ENCODE peak calls at places on chromosomes 1 and 21, in seven cellular contexts. H is A172; R is HS-27A; W is AG04450; L is astrocyte; O is activated CD4-positive, alpha-beta memory T cell treated with anti-CD3 and anti-CD28 coated beads, Interleukin-2, amount 10 ng/mL, durations not matched to agents 7 days and 5 days; U is occipital lobe. M is an unnamed sample.

GRCh38 chr21:41217656-41218380 is 49.9 kb downstream of the BACE2 start:
- DNase-seq in U (no peak), H (no peak), W (peak; percentile 49), L (peak; percentile 79), O (no peak), R (no peak), M (no peak)

GRCh38 chr1:53580739-53581475 is 121.7 kb downstream of the DMRTB1 start:
- DNase-seq in U (no peak), W (no peak), L (no peak), H (no peak), O (no peak), R (no peak), M (no peak)

GRCh38 chr1:94105957-94106529 is 14.9 kb downstream of the ABCA4 start:
- DNase-seq in R (no peak), H (peak; percentile 51), L (peak; percentile 50), O (no peak), U (no peak), W (no peak), M (no peak)

GRCh38 chr1:186828612-186829542 is at the start of gene PLA2G4A:
- DNase-seq in O (peak; percentile 16), R (no peak), W (no peak), H (peak; percentile 49), L (peak; percentile 76), U (no peak), M (no peak)

GRCh38 chr1:184160942-184161698 is 109.6 kb downstream of the TSEN15 start:
- DNase-seq in U (no peak), W (no peak), R (no peak), O (peak; percentile 51), L (peak; percentile 39), H (no peak), M (no peak)

GRCh38 chr1:43354936-43355335 is 3.8 kb upstream of the CDC20 start:
- DNase-seq in L (no peak), W (no peak), R (no peak), O (no peak), H (no peak), U (no peak), M (no peak)

GRCh38 chr1:96596226-96596625 is 125.4 kb upstream of the PTBP2 start:
- DNase-seq in W (no peak), H (peak; percentile 13), L (peak; percentile 7), O (peak; percentile 24), U (no peak), R (peak; percentile 15), M (no peak)

GRCh38 chr21:42150458-42151085 is 68.4 kb upstream of the ABCG1 start:
- DNase-seq in R (no peak), H (no peak), U (no peak), L (no peak), W (no peak), O (no peak), M (no peak)

GRCh38 chr1:225824522-225824921 is 14.6 kb downstream of the EPHX1 start:
- DNase-seq in R (no peak), U (no peak), H (no peak), L (no peak), W (no peak), O (no peak), M (no peak)

GRCh38 chr21:33289199-33289819 is 23.1 kb downstream of the IL10RB start:
- DNase-seq in O (no peak), U (no peak), R (peak; percentile 51), W (no peak), H (peak; percentile 93), L (peak; percentile 86), M (no peak)

GRCh38 chr21:33019885-33020557 is 5.7 kb upstream of the OLIG2 start:
- DNase-seq in H (no peak), U (no peak), L (no peak), O (no peak), W (no peak), R (no peak), M (no peak)

GRCh38 chr1:100868364-100868995 is 26.2 kb downstream of the EXTL2 start:
- DNase-seq in U (no peak), H (peak; percentile 23), R (no peak), W (no peak), O (no peak), L (peak; percentile 32), M (no peak)

GRCh38 chr1:64320470-64320869 is 117.0 kb downstream of the UBE2U start:
- DNase-seq in U (no peak), R (no peak), L (no peak), H (no peak), W (no peak), O (no peak), M (no peak)

GRCh38 chr1:5979536-5980313 is 12.5 kb downstream of the NPHP4 start:
- DNase-seq in H (no peak), O (no peak), L (no peak), W (no peak), U (no peak), R (no peak), M (no peak)

GRCh38 chr1:234597894-234598293 is 12.1 kb downstream of the IRF2BP2 start:
- DNase-seq in R (no peak), H (peak; percentile 63), W (no peak), O (peak; percentile 70), L (no peak), U (no peak), M (no peak)

GRCh38 chr1:65904681-65905083 is 112.0 kb downstream of the PDE4B start:
- DNase-seq in R (no peak), U (no peak), O (no peak), H (no peak), L (no peak), W (no peak), M (no peak)

GRCh38 chr1:196608401-196609113 is at the start of gene KCNT2:
- DNase-seq in W (peak; percentile 4), H (peak; percentile 43), O (no peak), R (no peak), U (peak; percentile 39), L (peak; percentile 85), M (no peak)

GRCh38 chr1:244010191-244010590 is 40.9 kb upstream of the ZBTB18 start:
- DNase-seq in U (no peak), R (no peak), O (peak; percentile 17), W (no peak), H (no peak), L (peak; percentile 45), M (no peak)

GRCh38 chr21:26835714-26836265 is 9.4 kb downstream of the ADAMTS1 start:
- DNase-seq in U (no peak), H (no peak), O (no peak), W (no peak), R (no peak), L (no peak), M (no peak)

GRCh38 chr1:31239653-31240241 is at the start of gene NKAIN1:
- DNase-seq in L (peak; percentile 22), R (no peak), O (no peak), H (no peak), U (peak; percentile 18), W (no peak), M (no peak)

GRCh38 chr1:78303620-78304019 is 187.2 kb upstream of the PTGFR start:
- DNase-seq in W (peak; percentile 69), H (peak; percentile 68), U (no peak), L (peak; percentile 96), O (no peak), R (peak; percentile 79), M (no peak)

GRCh38 chr1:53681647-53682368 is 57.2 kb downstream of the GLIS1 start:
- DNase-seq in H (peak; percentile 8), U (no peak), O (peak; percentile 32), R (no peak), W (no peak), L (no peak), M (peak; percentile 95)

GRCh38 chr1:234750922-234751595 is 141.1 kb upstream of the IRF2BP2 start:
- DNase-seq in U (peak; percentile 32), W (no peak), L (no peak), O (no peak), R (no peak), H (no peak), M (no peak)

GRCh38 chr1:65200411-65200810 is 52.4 kb downstream of the AK4 start:
- DNase-seq in L (no peak), H (no peak), R (no peak), U (no peak), W (no peak), O (no peak), M (no peak)

GRCh38 chr21:43717166-43717853 is 1.6 kb upstream of the PDXK start:
- DNase-seq in L (no peak), H (no peak), W (no peak), U (no peak), R (no peak), O (no peak), M (no peak)

GRCh38 chr1:228303596-228303995 is 95.8 kb downstream of the OBSCN start:
- DNase-seq in L (no peak), R (no peak), U (no peak), O (no peak), H (no peak), W (no peak), M (no peak)

GRCh38 chr1:52482326-52483004 is 70.4 kb downstream of the TUT4 start:
- DNase-seq in O (no peak), L (no peak), W (no peak), U (no peak), H (no peak), R (no peak), M (no peak)

GRCh38 chr1:38776466-38776865 is 83.1 kb downstream of the RRAGC start:
- DNase-seq in H (no peak), R (no peak), O (no peak), U (no peak), L (no peak), W (no peak), M (no peak)

GRCh38 chr1:47432071-47433036 is 5.5 kb upstream of the FOXD2 start:
- DNase-seq in R (no peak), W (no peak), L (peak; percentile 30), U (peak; percentile 12), H (peak; percentile 46), O (peak; percentile 67), M (no peak)

GRCh38 chr21:35048183-35048601 is 910 bp downstream of the RUNX1 start:
- DNase-seq in O (peak; percentile 52), U (no peak), H (peak; percentile 45), L (peak; percentile 30), W (no peak), R (peak; percentile 17), M (no peak)

GRCh38 chr1:203274603-203275381 is 30.5 kb upstream of the BTG2 start:
- DNase-seq in U (peak; percentile 65), O (no peak), H (no peak), R (no peak), L (peak; percentile 42), W (no peak), M (no peak)

GRCh38 chr1:235553063-235553675 is 48.9 kb upstream of the B3GALNT2 start:
- DNase-seq in L (no peak), R (no peak), U (no peak), O (no peak), W (no peak), H (no peak), M (no peak)

GRCh38 chr1:10724948-10725852 is 71.2 kb downstream of the CASZ1 start:
- DNase-seq in U (no peak), H (no peak), W (no peak), L (peak; percentile 19), R (no peak), O (no peak), M (peak; percentile 83)

GRCh38 chr21:31264574-31264973 is 79.5 kb downstream of the TIAM1 start:
- DNase-seq in W (no peak), U (no peak), H (no peak), O (no peak), R (no peak), L (no peak), M (no peak)

GRCh38 chr1:90550616-90551406 is 166.3 kb downstream of the BARHL2 start:
- DNase-seq in R (no peak), O (no peak), U (no peak), L (no peak), W (no peak), H (no peak), M (no peak)

GRCh38 chr21:25369524-25370300 is 237.6 kb downstream of the MRPL39 start:
- DNase-seq in L (peak; percentile 81), R (peak; percentile 77), U (no peak), H (peak; percentile 88), O (no peak), W (no peak), M (no peak)

GRCh38 chr1:225770586-225771248 is 6.9 kb upstream of the SRP9 start:
- DNase-seq in H (no peak), L (no peak), W (no peak), R (no peak), O (no peak), U (no peak), M (no peak)

M was measured in DMS 273 treated with DMSO at 0.1 percent for 48 hours.